ENCODE peak calls at places on chromosomes 13 and 19, in five cellular contexts. One of them, this sample, is unnamed.

GRCh38 chr19:40640744-40641143 is 39.6 kb downstream of the LTBP4 start:
- DNase-seq in tibial nerve: no peak
- DNase-seq in SK-N-SH: no peak
- DNase-seq in psoas muscle: no peak
- DNase-seq in CD4-positive, CD25-positive, alpha-beta regulatory T cell: no peak
- DNase-seq in this sample: no peak

GRCh38 chr19:15210323-15210774 is 9.6 kb upstream of the NOTCH3 start:
- DNase-seq in tibial nerve: peak; percentile 44
- DNase-seq in SK-N-SH: no peak
- DNase-seq in psoas muscle: peak; percentile 69
- DNase-seq in CD4-positive, CD25-positive, alpha-beta regulatory T cell: no peak
- DNase-seq in this sample: no peak

GRCh38 chr13:25783480-25784081 is 268.2 kb downstream of the SHISA2 start:
- DNase-seq in tibial nerve: no peak
- DNase-seq in SK-N-SH: no peak
- DNase-seq in psoas muscle: no peak
- DNase-seq in CD4-positive, CD25-positive, alpha-beta regulatory T cell: no peak
- DNase-seq in this sample: no peak

GRCh38 chr19:5131866-5132561 is 163.1 kb downstream of the KDM4B start:
- DNase-seq in tibial nerve: no peak
- DNase-seq in SK-N-SH: no peak
- DNase-seq in psoas muscle: no peak
- DNase-seq in CD4-positive, CD25-positive, alpha-beta regulatory T cell: peak; percentile 40
- DNase-seq in this sample: peak; percentile 68

GRCh38 chr19:54035215-54036178 is 28.2 kb downstream of the VSTM1 start:
- DNase-seq in tibial nerve: no peak
- DNase-seq in SK-N-SH: no peak
- DNase-seq in psoas muscle: no peak
- DNase-seq in CD4-positive, CD25-positive, alpha-beta regulatory T cell: no peak
- DNase-seq in this sample: no peak

GRCh38 chr13:48126944-48127814 is 32.3 kb upstream of the MED4 start:
- DNase-seq in tibial nerve: peak; percentile 75
- DNase-seq in SK-N-SH: peak; percentile 67
- DNase-seq in psoas muscle: peak; percentile 85
- DNase-seq in CD4-positive, CD25-positive, alpha-beta regulatory T cell: peak; percentile 79
- DNase-seq in this sample: peak; percentile 74

GRCh38 chr13:107730835-107731234 is 484.5 kb downstream of the LIG4 start:
- DNase-seq in tibial nerve: no peak
- DNase-seq in SK-N-SH: no peak
- DNase-seq in psoas muscle: no peak
- DNase-seq in CD4-positive, CD25-positive, alpha-beta regulatory T cell: no peak
- DNase-seq in this sample: no peak

GRCh38 chr13:30881931-30882899 is 23.9 kb upstream of the MEDAG start:
- DNase-seq in tibial nerve: no peak
- DNase-seq in SK-N-SH: peak; percentile 58
- DNase-seq in psoas muscle: no peak
- DNase-seq in CD4-positive, CD25-positive, alpha-beta regulatory T cell: no peak
- DNase-seq in this sample: no peak

GRCh38 chr13:106691861-106692260 is 123.9 kb upstream of the ARGLU1 start:
- DNase-seq in tibial nerve: no peak
- DNase-seq in SK-N-SH: no peak
- DNase-seq in psoas muscle: no peak
- DNase-seq in CD4-positive, CD25-positive, alpha-beta regulatory T cell: no peak
- DNase-seq in this sample: no peak

GRCh38 chr19:2982983-2983350 is 5.6 kb downstream of the TLE6 start:
- DNase-seq in tibial nerve: peak; percentile 86
- DNase-seq in SK-N-SH: peak; percentile 92
- DNase-seq in psoas muscle: peak; percentile 92
- DNase-seq in CD4-positive, CD25-positive, alpha-beta regulatory T cell: no peak
- DNase-seq in this sample: peak; percentile 81

GRCh38 chr19:42422576-42423461 is 4.4 kb downstream of the LIPE start:
- DNase-seq in tibial nerve: no peak
- DNase-seq in SK-N-SH: peak; percentile 85
- DNase-seq in psoas muscle: peak; percentile 70
- DNase-seq in CD4-positive, CD25-positive, alpha-beta regulatory T cell: peak; percentile 71
- DNase-seq in this sample: peak; percentile 62

GRCh38 chr13:99731747-99732146 is 230.5 kb downstream of the TM9SF2 start:
- DNase-seq in tibial nerve: no peak
- DNase-seq in SK-N-SH: peak; percentile 42
- DNase-seq in psoas muscle: no peak
- DNase-seq in CD4-positive, CD25-positive, alpha-beta regulatory T cell: no peak
- DNase-seq in this sample: no peak

GRCh38 chr19:1651548-1652394 is 644 bp downstream of the TCF3 start:
- DNase-seq in tibial nerve: peak; percentile 9
- DNase-seq in SK-N-SH: peak; percentile 82
- DNase-seq in psoas muscle: peak; percentile 68
- DNase-seq in CD4-positive, CD25-positive, alpha-beta regulatory T cell: peak; percentile 58
- DNase-seq in this sample: peak; percentile 51

GRCh38 chr19:9970481-9970880 is 34.2 kb upstream of the OLFM2 start:
- DNase-seq in tibial nerve: no peak
- DNase-seq in SK-N-SH: no peak
- DNase-seq in psoas muscle: no peak
- DNase-seq in CD4-positive, CD25-positive, alpha-beta regulatory T cell: no peak
- DNase-seq in this sample: no peak
- H3K27me3 ChIP-seq in tibial nerve: no peaks in the 10 kb centered on the region
- H3K27me3 ChIP-seq in SK-N-SH: peaks cover 25% of the 10 kb centered on the region
- H3K27me3 ChIP-seq in psoas muscle: peaks cover 6% of the 10 kb centered on the region
- H3K27me3 ChIP-seq in CD4-positive, CD25-positive, alpha-beta regulatory T cell: peaks cover 7% of the 10 kb centered on the region
- H3K27me3 ChIP-seq in this sample: no peaks in the 10 kb centered on the region

GRCh38 chr19:44548736-44549135 is 19.3 kb upstream of the CEACAM20 start:
- DNase-seq in tibial nerve: no peak
- DNase-seq in SK-N-SH: no peak
- DNase-seq in psoas muscle: no peak
- DNase-seq in CD4-positive, CD25-positive, alpha-beta regulatory T cell: no peak
- DNase-seq in this sample: no peak
- H3K27me3 ChIP-seq in tibial nerve: no peaks in the 10 kb centered on the region
- H3K27me3 ChIP-seq in SK-N-SH: peaks cover 9% of the 10 kb centered on the region
- H3K27me3 ChIP-seq in psoas muscle: peaks cover 6% of the 10 kb centered on the region
- H3K27me3 ChIP-seq in CD4-positive, CD25-positive, alpha-beta regulatory T cell: no peaks in the 10 kb centered on the region
- H3K27me3 ChIP-seq in this sample: no peaks in the 10 kb centered on the region

GRCh38 chr19:35983177-35983576 is 11.8 kb upstream of the SDHAF1 start:
- DNase-seq in tibial nerve: no peak
- DNase-seq in SK-N-SH: no peak
- DNase-seq in psoas muscle: no peak
- DNase-seq in CD4-positive, CD25-positive, alpha-beta regulatory T cell: no peak
- DNase-seq in this sample: no peak

GRCh38 chr19:35988824-35989223 is 6.2 kb upstream of the SDHAF1 start:
- DNase-seq in tibial nerve: no peak
- DNase-seq in SK-N-SH: no peak
- DNase-seq in psoas muscle: no peak
- DNase-seq in CD4-positive, CD25-positive, alpha-beta regulatory T cell: no peak
- DNase-seq in this sample: no peak

GRCh38 chr19:35986664-35987570 is 8.1 kb upstream of the SDHAF1 start:
- DNase-seq in tibial nerve: no peak
- DNase-seq in SK-N-SH: peak; percentile 90
- DNase-seq in psoas muscle: peak; percentile 62
- DNase-seq in CD4-positive, CD25-positive, alpha-beta regulatory T cell: no peak
- DNase-seq in this sample: peak; percentile 32

GRCh38 chr19:35987571-35987896 is 7.5 kb upstream of the SDHAF1 start:
- DNase-seq in tibial nerve: no peak
- DNase-seq in SK-N-SH: no peak
- DNase-seq in psoas muscle: no peak
- DNase-seq in CD4-positive, CD25-positive, alpha-beta regulatory T cell: no peak
- DNase-seq in this sample: no peak

GRCh38 chr19:35986111-35986510 is 8.9 kb upstream of the SDHAF1 start:
- DNase-seq in tibial nerve: no peak
- DNase-seq in SK-N-SH: no peak
- DNase-seq in psoas muscle: no peak
- DNase-seq in CD4-positive, CD25-positive, alpha-beta regulatory T cell: no peak
- DNase-seq in this sample: no peak
- H3K27me3 ChIP-seq in tibial nerve: peaks cover 44% of the 10 kb centered on the region
- H3K27me3 ChIP-seq in SK-N-SH: peaks cover 7% of the 10 kb centered on the region
- H3K27me3 ChIP-seq in psoas muscle: peaks cover 26% of the 10 kb centered on the region
- H3K27me3 ChIP-seq in CD4-positive, CD25-positive, alpha-beta regulatory T cell: peaks cover 14% of the 10 kb centered on the region
- H3K27me3 ChIP-seq in this sample: no peaks in the 10 kb centered on the region

GRCh38 chr19:18611327-18612050 is 1.2 kb upstream of the TMEM59L start:
- DNase-seq in tibial nerve: no peak
- DNase-seq in SK-N-SH: peak; percentile 86
- DNase-seq in psoas muscle: no peak
- DNase-seq in CD4-positive, CD25-positive, alpha-beta regulatory T cell: no peak
- DNase-seq in this sample: no peak

GRCh38 chr19:18608805-18609716 is 2.5 kb upstream of the CRLF1 start:
- DNase-seq in tibial nerve: no peak
- DNase-seq in SK-N-SH: peak; percentile 27
- DNase-seq in psoas muscle: no peak
- DNase-seq in CD4-positive, CD25-positive, alpha-beta regulatory T cell: no peak
- DNase-seq in this sample: no peak

GRCh38 chr19:18609717-18610051 is 3.0 kb upstream of the TMEM59L start:
- DNase-seq in tibial nerve: no peak
- DNase-seq in SK-N-SH: peak; percentile 10
- DNase-seq in psoas muscle: no peak
- DNase-seq in CD4-positive, CD25-positive, alpha-beta regulatory T cell: no peak
- DNase-seq in this sample: no peak

GRCh38 chr19:18610556-18611326 is 1.9 kb upstream of the TMEM59L start:
- DNase-seq in tibial nerve: no peak
- DNase-seq in SK-N-SH: peak; percentile 43
- DNase-seq in psoas muscle: no peak
- DNase-seq in CD4-positive, CD25-positive, alpha-beta regulatory T cell: no peak
- DNase-seq in this sample: no peak

DNA sequence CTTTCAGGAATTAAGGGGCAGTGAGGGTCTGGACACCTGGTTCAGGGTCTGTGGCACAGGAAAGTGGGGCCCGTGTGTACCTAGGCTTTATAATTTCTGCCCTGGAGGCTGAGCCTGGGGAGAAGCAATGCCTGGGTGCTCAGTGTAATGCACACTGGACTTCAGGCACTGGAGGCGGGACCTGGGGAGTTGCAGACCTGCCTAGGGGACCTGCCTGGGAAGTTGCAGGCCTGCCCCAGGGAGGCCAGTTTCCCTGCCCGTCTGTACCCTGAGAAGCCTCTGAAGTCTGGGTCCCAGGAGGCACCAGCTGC is 2.5 kb upstream of the TMEM59L start:
- DNase-seq in tibial nerve: no peak
- DNase-seq in SK-N-SH: peak; percentile 37
- DNase-seq in psoas muscle: no peak
- DNase-seq in CD4-positive, CD25-positive, alpha-beta regulatory T cell: no peak
- DNase-seq in this sample: no peak
- H3K27me3 ChIP-seq in tibial nerve: peaks cover 94% of the 10 kb centered on the region
- H3K27me3 ChIP-seq in SK-N-SH: peaks cover 64% of the 10 kb centered on the region
- H3K27me3 ChIP-seq in psoas muscle: peaks cover 90% of the 10 kb centered on the region
- H3K27me3 ChIP-seq in CD4-positive, CD25-positive, alpha-beta regulatory T cell: peaks cover 23% of the 10 kb centered on the region
- H3K27me3 ChIP-seq in this sample: no peaks in the 10 kb centered on the region

DNA sequence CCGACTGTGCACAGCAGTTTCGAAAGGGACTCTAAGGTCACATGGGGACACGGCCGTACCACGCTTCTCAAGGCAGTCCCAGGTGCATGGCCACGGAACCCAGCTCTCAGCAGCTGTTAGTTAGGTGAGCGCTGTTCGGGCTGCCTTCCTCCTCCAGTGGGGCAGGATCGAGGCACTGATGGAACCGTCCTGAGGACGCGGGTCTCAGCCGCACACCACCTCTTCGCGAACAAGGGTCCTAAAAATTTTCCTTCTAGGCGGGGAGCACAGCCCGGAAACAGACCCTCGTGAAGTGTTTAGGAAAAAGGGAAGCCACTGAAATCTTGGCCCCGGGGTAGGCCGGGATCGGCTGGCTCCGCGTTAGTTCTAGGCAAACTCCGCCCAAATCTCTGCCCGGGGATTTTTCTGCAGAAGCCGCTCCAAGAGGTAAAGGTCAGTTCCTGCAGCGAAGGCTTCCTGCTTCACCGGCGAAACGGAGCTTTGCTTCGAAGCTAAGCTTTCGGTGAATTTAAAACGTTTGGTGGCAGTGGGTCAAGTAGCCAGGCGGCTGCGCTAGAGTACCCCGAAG is 752 bp downstream of the GJB2 start:
- DNase-seq in tibial nerve: no peak
- DNase-seq in SK-N-SH: no peak
- DNase-seq in psoas muscle: no peak
- DNase-seq in CD4-positive, CD25-positive, alpha-beta regulatory T cell: no peak
- DNase-seq in this sample: peak; percentile 21
- H3K27me3 ChIP-seq in tibial nerve: peaks cover 53% of the 10 kb centered on the region
- H3K27me3 ChIP-seq in SK-N-SH: peaks cover 76% of the 10 kb centered on the region
- H3K27me3 ChIP-seq in psoas muscle: peaks cover 64% of the 10 kb centered on the region
- H3K27me3 ChIP-seq in CD4-positive, CD25-positive, alpha-beta regulatory T cell: peaks cover 45% of the 10 kb centered on the region
- H3K27me3 ChIP-seq in this sample: no peaks in the 10 kb centered on the region

DNA sequence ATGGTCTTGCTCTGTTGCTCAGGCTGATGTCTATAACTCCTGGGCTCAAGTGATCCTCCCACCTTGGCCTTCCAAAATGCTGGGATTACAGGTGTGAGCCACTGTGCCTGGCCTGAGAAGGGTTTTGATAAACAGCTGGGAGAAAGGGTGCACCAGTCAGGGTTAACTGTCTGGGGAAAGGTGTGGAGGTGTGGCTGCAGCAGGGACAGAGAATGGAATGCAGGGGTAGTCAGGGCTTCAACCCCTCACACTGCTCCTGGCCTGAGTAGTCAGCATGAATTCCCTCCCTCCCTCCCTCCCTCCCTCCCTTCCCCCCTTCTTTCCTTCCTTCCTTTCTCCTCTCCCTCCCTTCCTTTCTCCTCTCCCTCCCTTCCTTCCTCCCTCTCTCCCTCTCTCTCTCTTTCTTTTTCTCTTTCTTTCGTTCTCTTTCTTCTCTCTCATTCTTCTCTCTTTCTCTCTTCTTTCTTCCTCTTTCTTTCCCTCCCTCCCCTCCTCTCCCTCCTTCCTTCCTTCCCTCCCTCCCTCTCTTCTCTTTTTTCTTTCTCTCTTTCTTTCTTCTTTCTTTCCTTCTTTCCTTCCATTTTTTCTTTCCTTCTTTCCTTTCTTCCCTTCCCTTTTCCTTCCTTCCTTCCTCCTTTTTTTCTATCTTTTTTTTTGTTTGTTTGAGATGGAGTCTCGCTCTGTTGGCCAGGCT is 16.0 kb downstream of the MYO1F start:
- DNase-seq in tibial nerve: no peak
- DNase-seq in SK-N-SH: no peak
- DNase-seq in psoas muscle: no peak
- DNase-seq in CD4-positive, CD25-positive, alpha-beta regulatory T cell: no peak
- DNase-seq in this sample: no peak
- H3K27me3 ChIP-seq in tibial nerve: no peaks in the 10 kb centered on the region
- H3K27me3 ChIP-seq in SK-N-SH: no peaks in the 10 kb centered on the region
- H3K27me3 ChIP-seq in psoas muscle: no peaks in the 10 kb centered on the region
- H3K27me3 ChIP-seq in CD4-positive, CD25-positive, alpha-beta regulatory T cell: no peaks in the 10 kb centered on the region
- H3K27me3 ChIP-seq in this sample: no peaks in the 10 kb centered on the region

DNA sequence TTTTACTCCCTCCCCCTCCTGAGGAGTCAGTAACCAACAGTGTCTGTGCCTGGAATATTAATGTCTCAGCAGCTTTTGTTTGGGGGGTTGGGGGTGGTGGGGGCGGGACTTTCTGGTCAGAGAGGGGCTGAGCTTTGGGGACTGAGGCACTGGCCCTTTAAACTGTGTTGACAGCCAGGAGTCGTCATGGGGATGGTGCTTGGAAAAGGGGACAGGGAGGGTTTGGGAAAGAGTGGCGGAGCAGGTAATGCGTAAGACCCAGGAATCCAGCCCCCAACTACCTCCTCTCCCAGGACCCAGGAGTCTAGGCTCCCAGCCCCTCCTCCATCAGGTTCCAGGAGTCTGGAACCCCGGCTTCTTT is 5.2 kb downstream of the CADM4 start:
- DNase-seq in tibial nerve: no peak
- DNase-seq in SK-N-SH: no peak
- DNase-seq in psoas muscle: no peak
- DNase-seq in CD4-positive, CD25-positive, alpha-beta regulatory T cell: no peak
- DNase-seq in this sample: no peak
- H3K27me3 ChIP-seq in tibial nerve: peaks cover 31% of the 10 kb centered on the region
- H3K27me3 ChIP-seq in SK-N-SH: no peaks in the 10 kb centered on the region
- H3K27me3 ChIP-seq in psoas muscle: no peaks in the 10 kb centered on the region
- H3K27me3 ChIP-seq in CD4-positive, CD25-positive, alpha-beta regulatory T cell: peaks cover 17% of the 10 kb centered on the region
- H3K27me3 ChIP-seq in this sample: no peaks in the 10 kb centered on the region